ENCODE peak calls at places on chromosomes 2 and 18, in nine cellular contexts. One of them, this sample, is unnamed.

GRCh38 chr2:128003463-128003862 is 24.4 kb downstream of the SAP130 start:
- DNase-seq in progenitor cell of endocrine pancreas: no peak
- DNase-seq in WTC11: no peak
- DNase-seq in B cell: no peak
- DNase-seq in bronchial epithelial cell: no peak
- DNase-seq in fibroblast of the aortic adventitia: no peak
- DNase-seq in endothelial cell: no peak
- DNase-seq in stomach: no peak
- DNase-seq in cardiac muscle cell: no peak
- DNase-seq in this sample: no peak

GRCh38 chr2:40760071-40760666 is 308.3 kb upstream of the SLC8A1 start:
- DNase-seq in progenitor cell of endocrine pancreas: peak; percentile 10
- DNase-seq in cardiac muscle cell: peak; percentile 57
- DNase-seq in fibroblast of the aortic adventitia: peak; percentile 63
- DNase-seq in bronchial epithelial cell: peak; percentile 52
- DNase-seq in endothelial cell: peak; percentile 58
- DNase-seq in stomach: no peak
- DNase-seq in WTC11: peak; percentile 43
- DNase-seq in B cell: peak; percentile 2
- DNase-seq in this sample: no peak

GRCh38 chr2:62238236-62238635 is 42.3 kb downstream of the B3GNT2 start:
- DNase-seq in stomach: no peak
- DNase-seq in B cell: no peak
- DNase-seq in bronchial epithelial cell: no peak
- DNase-seq in fibroblast of the aortic adventitia: no peak
- DNase-seq in WTC11: no peak
- DNase-seq in cardiac muscle cell: no peak
- DNase-seq in endothelial cell: no peak
- DNase-seq in progenitor cell of endocrine pancreas: no peak
- DNase-seq in this sample: no peak

GRCh38 chr2:134819334-134819733 is 19.1 kb upstream of the ACMSD start:
- DNase-seq in bronchial epithelial cell: peak; percentile 98
- DNase-seq in cardiac muscle cell: no peak
- DNase-seq in progenitor cell of endocrine pancreas: no peak
- DNase-seq in fibroblast of the aortic adventitia: peak; percentile 44
- DNase-seq in WTC11: no peak
- DNase-seq in stomach: no peak
- DNase-seq in endothelial cell: no peak
- DNase-seq in B cell: no peak
- DNase-seq in this sample: no peak

GRCh38 chr2:239035361-239035814 is 187.5 kb downstream of the TWIST2 start:
- DNase-seq in progenitor cell of endocrine pancreas: peak; percentile 42
- DNase-seq in stomach: peak; percentile 56
- DNase-seq in cardiac muscle cell: peak; percentile 24
- DNase-seq in bronchial epithelial cell: no peak
- DNase-seq in B cell: peak; percentile 70
- DNase-seq in WTC11: peak; percentile 80
- DNase-seq in endothelial cell: peak; percentile 72
- DNase-seq in fibroblast of the aortic adventitia: no peak
- DNase-seq in this sample: peak; percentile 92

GRCh38 chr18:28514699-28515098 is 337.8 kb upstream of the CDH2 start:
- DNase-seq in endothelial cell: no peak
- DNase-seq in WTC11: no peak
- DNase-seq in progenitor cell of endocrine pancreas: no peak
- DNase-seq in stomach: no peak
- DNase-seq in B cell: no peak
- DNase-seq in cardiac muscle cell: no peak
- DNase-seq in fibroblast of the aortic adventitia: no peak
- DNase-seq in bronchial epithelial cell: no peak
- DNase-seq in this sample: no peak

GRCh38 chr18:2654828-2655152 is 736 bp upstream of the SMCHD1 start:
- DNase-seq in cardiac muscle cell: peak; percentile 7
- DNase-seq in progenitor cell of endocrine pancreas: no peak
- DNase-seq in B cell: no peak
- DNase-seq in stomach: no peak
- DNase-seq in fibroblast of the aortic adventitia: peak; percentile 18
- DNase-seq in endothelial cell: no peak
- DNase-seq in WTC11: no peak
- DNase-seq in bronchial epithelial cell: no peak
- DNase-seq in this sample: peak; percentile 72

GRCh38 chr2:121831841-121832240 is 76.4 kb downstream of the TSN start:
- DNase-seq in endothelial cell: no peak
- DNase-seq in B cell: no peak
- DNase-seq in stomach: no peak
- DNase-seq in WTC11: no peak
- DNase-seq in progenitor cell of endocrine pancreas: no peak
- DNase-seq in fibroblast of the aortic adventitia: peak; percentile 12
- DNase-seq in bronchial epithelial cell: no peak
- DNase-seq in cardiac muscle cell: peak; percentile 12
- DNase-seq in this sample: no peak

GRCh38 chr2:71534201-71534600 is 80.8 kb downstream of the DYSF start:
- DNase-seq in endothelial cell: no peak
- DNase-seq in cardiac muscle cell: no peak
- DNase-seq in B cell: no peak
- DNase-seq in WTC11: peak; percentile 1
- DNase-seq in bronchial epithelial cell: no peak
- DNase-seq in fibroblast of the aortic adventitia: no peak
- DNase-seq in stomach: no peak
- DNase-seq in progenitor cell of endocrine pancreas: no peak
- DNase-seq in this sample: no peak

GRCh38 chr2:38505779-38506178 is 96.9 kb downstream of the HNRNPLL start:
- DNase-seq in B cell: no peak
- DNase-seq in WTC11: no peak
- DNase-seq in cardiac muscle cell: peak; percentile 86
- DNase-seq in progenitor cell of endocrine pancreas: no peak
- DNase-seq in bronchial epithelial cell: peak; percentile 70
- DNase-seq in endothelial cell: no peak
- DNase-seq in fibroblast of the aortic adventitia: peak; percentile 73
- DNase-seq in stomach: no peak
- DNase-seq in this sample: no peak

GRCh38 chr2:240986787-240987411 is 11.5 kb upstream of the SNED1 start:
- DNase-seq in progenitor cell of endocrine pancreas: no peak
- DNase-seq in bronchial epithelial cell: no peak
- DNase-seq in endothelial cell: no peak
- DNase-seq in cardiac muscle cell: peak; percentile 87
- DNase-seq in B cell: no peak
- DNase-seq in WTC11: peak; percentile 7
- DNase-seq in fibroblast of the aortic adventitia: peak; percentile 88
- DNase-seq in stomach: no peak
- DNase-seq in this sample: no peak

DNA sequence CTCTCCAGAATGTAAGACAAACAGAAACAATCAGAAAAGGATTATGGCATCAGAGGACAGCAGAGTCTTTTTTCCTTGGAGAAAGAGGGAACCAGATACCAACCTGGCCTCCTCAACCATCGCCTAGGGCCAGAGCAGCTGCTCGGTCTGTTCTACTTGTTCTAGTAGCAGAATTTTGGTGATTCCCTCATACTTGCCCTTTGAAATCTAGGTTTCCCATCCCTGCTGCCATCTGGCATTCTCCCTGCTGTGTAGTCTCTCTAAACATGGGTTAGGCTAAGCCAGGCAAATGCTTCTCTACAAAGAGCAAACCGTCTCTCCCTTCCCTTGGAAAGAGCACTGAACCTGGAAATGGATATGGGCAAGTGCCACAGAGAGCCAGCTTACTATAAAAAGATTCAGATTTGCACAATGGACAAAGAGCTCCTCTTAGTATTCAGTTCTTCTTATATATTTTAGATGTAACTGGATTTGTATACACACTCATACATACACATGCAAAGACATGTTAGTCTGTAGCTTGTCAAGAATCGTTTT is 208.6 kb upstream of the ST6GAL2 start:
- DNase-seq in stomach: no peak
- DNase-seq in fibroblast of the aortic adventitia: no peak
- DNase-seq in WTC11: no peak
- DNase-seq in B cell: no peak
- DNase-seq in bronchial epithelial cell: no peak
- DNase-seq in cardiac muscle cell: no peak
- DNase-seq in progenitor cell of endocrine pancreas: no peak
- DNase-seq in endothelial cell: no peak
- DNase-seq in this sample: no peak
- TF ChIP-seq CTCF in stomach: no peak
- TF ChIP-seq CTCF in fibroblast of the aortic adventitia: no peak
- TF ChIP-seq CTCF in WTC11: no peak
- TF ChIP-seq CTCF in B cell: no peak
- TF ChIP-seq CTCF in bronchial epithelial cell: no peak
- TF ChIP-seq CTCF in cardiac muscle cell: no peak
- TF ChIP-seq CTCF in progenitor cell of endocrine pancreas: no peak
- TF ChIP-seq CTCF in endothelial cell: no peak
- TF ChIP-seq CTCF in this sample: no peak

GRCh38 chr2:212517693-212518092 is 20.9 kb downstream of the ERBB4 start:
- DNase-seq in B cell: no peak
- DNase-seq in fibroblast of the aortic adventitia: no peak
- DNase-seq in progenitor cell of endocrine pancreas: no peak
- DNase-seq in cardiac muscle cell: no peak
- DNase-seq in WTC11: no peak
- DNase-seq in endothelial cell: no peak
- DNase-seq in bronchial epithelial cell: no peak
- DNase-seq in stomach: no peak
- DNase-seq in this sample: no peak
- TF ChIP-seq CTCF in B cell: no peak
- TF ChIP-seq CTCF in fibroblast of the aortic adventitia: no peak
- TF ChIP-seq CTCF in progenitor cell of endocrine pancreas: no peak
- TF ChIP-seq CTCF in cardiac muscle cell: no peak
- TF ChIP-seq CTCF in WTC11: no peak
- TF ChIP-seq CTCF in endothelial cell: no peak
- TF ChIP-seq CTCF in bronchial epithelial cell: no peak
- TF ChIP-seq CTCF in stomach: no peak
- TF ChIP-seq CTCF in this sample: no peak

DNA sequence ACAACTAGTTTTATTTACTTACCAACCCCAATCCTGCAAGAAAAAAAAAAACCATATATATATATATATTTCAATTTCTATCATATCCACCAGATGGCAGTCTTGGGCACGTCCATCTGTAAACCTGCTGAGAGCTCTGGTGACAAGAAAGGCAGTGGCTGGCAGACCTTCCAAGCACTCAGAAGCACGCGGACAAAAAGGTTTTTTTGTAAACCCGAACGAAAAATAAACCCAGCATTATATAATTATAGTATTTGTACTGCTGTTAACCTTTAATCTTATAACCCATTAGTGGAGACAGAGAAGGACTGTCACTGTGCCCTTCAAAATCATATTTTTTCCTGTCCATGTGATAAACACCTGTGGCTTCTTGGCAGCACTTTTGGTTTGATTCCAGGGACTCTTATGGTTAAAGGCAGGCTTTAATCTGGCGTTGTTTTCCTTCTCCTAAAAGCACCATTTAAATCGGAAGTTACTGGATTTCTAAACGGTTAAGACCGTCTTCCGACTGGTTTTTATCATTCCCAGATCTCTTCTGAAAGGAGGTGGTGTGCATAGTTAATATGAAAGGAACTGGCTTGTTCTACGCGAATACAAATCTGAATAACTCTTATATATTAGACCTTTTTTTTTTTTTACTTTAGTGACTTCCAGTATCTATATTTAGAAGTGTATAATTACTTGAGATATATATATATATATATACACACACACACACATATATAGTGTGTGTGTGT is 31.0 kb upstream of the SLC3A1 start:
- DNase-seq in bronchial epithelial cell: peak; percentile 67
- DNase-seq in endothelial cell: peak; percentile 36
- DNase-seq in cardiac muscle cell: peak; percentile 85
- DNase-seq in WTC11: peak; percentile 41
- DNase-seq in B cell: peak; percentile 76
- DNase-seq in stomach: peak; percentile 76
- DNase-seq in progenitor cell of endocrine pancreas: no peak
- DNase-seq in fibroblast of the aortic adventitia: peak; percentile 84
- DNase-seq in this sample: peak; percentile 57
- TF ChIP-seq CTCF in bronchial epithelial cell: peak; percentile 30
- TF ChIP-seq CTCF in endothelial cell: peak; percentile 85
- TF ChIP-seq CTCF in cardiac muscle cell: peak; percentile 45
- TF ChIP-seq CTCF in WTC11: peak; percentile 26
- TF ChIP-seq CTCF in B cell: peak; percentile 88
- TF ChIP-seq CTCF in stomach: no peak
- TF ChIP-seq CTCF in progenitor cell of endocrine pancreas: peak; percentile 70
- TF ChIP-seq CTCF in fibroblast of the aortic adventitia: peak; percentile 58
- TF ChIP-seq CTCF in this sample: peak; percentile 24

GRCh38 chr2:46299365-46300263 is 2.4 kb downstream of the EPAS1 start:
- DNase-seq in endothelial cell: peak; percentile 44
- DNase-seq in cardiac muscle cell: peak; percentile 89
- DNase-seq in fibroblast of the aortic adventitia: peak; percentile 81
- DNase-seq in B cell: peak; percentile 24
- DNase-seq in progenitor cell of endocrine pancreas: no peak
- DNase-seq in WTC11: peak; percentile 31
- DNase-seq in bronchial epithelial cell: peak; percentile 73
- DNase-seq in stomach: peak; percentile 75
- DNase-seq in this sample: peak; percentile 48

GRCh38 chr2:46298272-46298521 is 990 bp downstream of the EPAS1 start:
- DNase-seq in WTC11: no peak
- DNase-seq in stomach: no peak
- DNase-seq in cardiac muscle cell: no peak
- DNase-seq in bronchial epithelial cell: no peak
- DNase-seq in fibroblast of the aortic adventitia: no peak
- DNase-seq in progenitor cell of endocrine pancreas: no peak
- DNase-seq in B cell: no peak
- DNase-seq in endothelial cell: no peak
- DNase-seq in this sample: no peak

GRCh38 chr2:46300406-46300832 is 3.2 kb downstream of the EPAS1 start:
- DNase-seq in bronchial epithelial cell: no peak
- DNase-seq in stomach: no peak
- DNase-seq in cardiac muscle cell: no peak
- DNase-seq in progenitor cell of endocrine pancreas: no peak
- DNase-seq in B cell: no peak
- DNase-seq in WTC11: no peak
- DNase-seq in endothelial cell: no peak
- DNase-seq in fibroblast of the aortic adventitia: no peak
- DNase-seq in this sample: no peak

GRCh38 chr2:46297546-46298271 is 502 bp downstream of the EPAS1 start:
- DNase-seq in stomach: peak; percentile 89
- DNase-seq in endothelial cell: peak; percentile 56
- DNase-seq in cardiac muscle cell: no peak
- DNase-seq in bronchial epithelial cell: peak; percentile 70
- DNase-seq in progenitor cell of endocrine pancreas: peak; percentile 61
- DNase-seq in B cell: peak; percentile 78
- DNase-seq in fibroblast of the aortic adventitia: no peak
- DNase-seq in WTC11: peak; percentile 70
- DNase-seq in this sample: peak; percentile 76

DNA sequence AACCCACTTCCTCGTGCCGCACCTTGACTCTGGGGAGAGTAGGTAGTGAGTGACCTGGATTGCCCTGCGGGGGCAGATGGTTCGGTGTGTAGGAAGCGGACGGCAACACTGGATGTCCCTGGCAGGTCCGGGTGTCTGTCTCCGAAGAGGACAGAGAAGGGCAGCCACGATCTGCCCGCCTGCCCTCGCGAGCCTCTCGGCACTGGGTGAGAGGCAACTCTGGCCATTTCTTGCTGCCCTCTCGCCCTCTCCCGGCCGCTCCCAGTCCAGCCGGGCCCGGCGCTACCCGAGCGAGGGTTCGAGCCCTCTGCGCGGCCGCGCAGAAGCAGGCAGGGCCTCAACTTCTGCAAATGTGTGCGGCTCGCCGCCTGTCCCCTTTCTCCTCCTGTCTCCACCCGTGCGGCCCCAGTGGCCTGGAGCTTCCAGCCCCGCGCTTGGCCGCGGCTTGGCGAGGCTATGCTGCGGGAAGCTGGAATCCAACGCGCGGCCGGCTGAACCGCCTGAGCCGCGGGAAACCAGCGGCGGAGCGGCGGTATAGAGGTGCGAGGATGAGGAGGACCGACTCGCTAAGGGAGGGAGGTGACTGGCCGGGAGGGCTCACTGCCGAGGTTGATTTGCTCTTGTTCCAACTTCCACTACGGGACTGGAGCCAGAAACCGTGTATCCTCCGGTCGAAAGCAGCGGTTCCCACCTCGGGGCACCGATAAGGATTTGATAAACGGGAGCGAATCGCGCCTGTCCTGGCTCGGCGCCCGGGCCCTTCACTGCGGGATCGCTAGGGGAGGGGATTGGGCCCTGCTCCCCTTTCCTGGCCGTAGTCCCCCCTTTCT is 1.5 kb downstream of the EPAS1 start:
- DNase-seq in endothelial cell: peak; percentile 50
- DNase-seq in WTC11: peak; percentile 47
- DNase-seq in B cell: peak; percentile 47
- DNase-seq in cardiac muscle cell: peak; percentile 79
- DNase-seq in progenitor cell of endocrine pancreas: no peak
- DNase-seq in fibroblast of the aortic adventitia: peak; percentile 64
- DNase-seq in stomach: peak; percentile 75
- DNase-seq in bronchial epithelial cell: no peak
- DNase-seq in this sample: peak; percentile 70
- TF ChIP-seq CTCF in endothelial cell: peak; percentile 35
- TF ChIP-seq CTCF in WTC11: no peak
- TF ChIP-seq CTCF in B cell: no peak
- TF ChIP-seq CTCF in cardiac muscle cell: peak; percentile 38
- TF ChIP-seq CTCF in progenitor cell of endocrine pancreas: peak; percentile 14
- TF ChIP-seq CTCF in fibroblast of the aortic adventitia: peak; percentile 47
- TF ChIP-seq CTCF in stomach: no peak
- TF ChIP-seq CTCF in bronchial epithelial cell: no peak
- TF ChIP-seq CTCF in this sample: peak; percentile 45